ENCODE peak calls at places on chromosomes 7 and 10, in six cellular contexts. One of them, this sample, is unnamed.

GRCh38 chr7:55469271-55469681 is 103.0 kb downstream of the VOPP1 start:
- DNase-seq in colonic mucosa: no peak
- DNase-seq in astrocyte of the spinal cord: no peak
- DNase-seq in lower lobe of right lung: no peak
- DNase-seq in HCT116: no peak
- DNase-seq in fibroblast of mammary gland: no peak
- DNase-seq in this sample: no peak

GRCh38 chr7:154503962-154504550 is 451.9 kb downstream of the DPP6 start:
- DNase-seq in colonic mucosa: no peak
- DNase-seq in astrocyte of the spinal cord: peak; percentile 15
- DNase-seq in lower lobe of right lung: no peak
- DNase-seq in HCT116: peak; percentile 22
- DNase-seq in fibroblast of mammary gland: peak; percentile 34
- DNase-seq in this sample: peak; percentile 53

GRCh38 chr7:141697211-141697871 is 4.6 kb downstream of the DENND11 start:
- DNase-seq in colonic mucosa: no peak
- DNase-seq in astrocyte of the spinal cord: peak; percentile 76
- DNase-seq in lower lobe of right lung: no peak
- DNase-seq in HCT116: no peak
- DNase-seq in fibroblast of mammary gland: peak; percentile 63
- DNase-seq in this sample: peak; percentile 78

GRCh38 chr7:107035446-107035845 is 9.1 kb upstream of the PRKAR2B start:
- DNase-seq in colonic mucosa: no peak
- DNase-seq in astrocyte of the spinal cord: peak; percentile 85
- DNase-seq in lower lobe of right lung: no peak
- DNase-seq in HCT116: no peak
- DNase-seq in fibroblast of mammary gland: peak; percentile 89
- DNase-seq in this sample: peak; percentile 62

GRCh38 chr10:16777473-16778370 is 39.5 kb downstream of the RSU1 start:
- DNase-seq in colonic mucosa: no peak
- DNase-seq in astrocyte of the spinal cord: peak; percentile 60
- DNase-seq in lower lobe of right lung: no peak
- DNase-seq in HCT116: peak; percentile 19
- DNase-seq in fibroblast of mammary gland: peak; percentile 72
- DNase-seq in this sample: peak; percentile 61

GRCh38 chr7:44155191-44156185 is 14.4 kb upstream of the MYL7 start:
- DNase-seq in colonic mucosa: no peak
- DNase-seq in astrocyte of the spinal cord: no peak
- DNase-seq in lower lobe of right lung: no peak
- DNase-seq in HCT116: no peak
- DNase-seq in fibroblast of mammary gland: no peak
- DNase-seq in this sample: no peak

GRCh38 chr7:7221602-7222038 is 39.3 kb downstream of the C1GALT1 start:
- DNase-seq in colonic mucosa: no peak
- DNase-seq in astrocyte of the spinal cord: peak; percentile 52
- DNase-seq in lower lobe of right lung: no peak
- DNase-seq in HCT116: peak; percentile 71
- DNase-seq in fibroblast of mammary gland: peak; percentile 81
- DNase-seq in this sample: peak; percentile 97

GRCh38 chr10:117710181-117710798 is 167.7 kb downstream of the EMX2 start:
- DNase-seq in colonic mucosa: no peak
- DNase-seq in astrocyte of the spinal cord: no peak
- DNase-seq in lower lobe of right lung: no peak
- DNase-seq in HCT116: no peak
- DNase-seq in fibroblast of mammary gland: no peak
- DNase-seq in this sample: no peak

GRCh38 chr7:130350945-130351663 is 6.5 kb downstream of the CPA5 start:
- DNase-seq in colonic mucosa: no peak
- DNase-seq in astrocyte of the spinal cord: no peak
- DNase-seq in lower lobe of right lung: no peak
- DNase-seq in HCT116: no peak
- DNase-seq in fibroblast of mammary gland: peak; percentile 46
- DNase-seq in this sample: no peak

GRCh38 chr10:100749309-100750217 is 4.2 kb downstream of the PAX2 start:
- DNase-seq in colonic mucosa: no peak
- DNase-seq in astrocyte of the spinal cord: no peak
- DNase-seq in lower lobe of right lung: no peak
- DNase-seq in HCT116: no peak
- DNase-seq in fibroblast of mammary gland: no peak
- DNase-seq in this sample: no peak

GRCh38 chr7:105642264-105642663 is 61.0 kb upstream of the EFCAB10 start:
- DNase-seq in colonic mucosa: no peak
- DNase-seq in astrocyte of the spinal cord: no peak
- DNase-seq in lower lobe of right lung: no peak
- DNase-seq in HCT116: no peak
- DNase-seq in fibroblast of mammary gland: no peak
- DNase-seq in this sample: no peak

GRCh38 chr7:44194069-44194468 is 4.8 kb upstream of the GCK start:
- DNase-seq in colonic mucosa: no peak
- DNase-seq in astrocyte of the spinal cord: no peak
- DNase-seq in lower lobe of right lung: no peak
- DNase-seq in HCT116: no peak
- DNase-seq in fibroblast of mammary gland: peak; percentile 65
- DNase-seq in this sample: peak; percentile 46

GRCh38 chr10:131174211-131174565 is 137.3 kb downstream of the TCERG1L start:
- DNase-seq in colonic mucosa: no peak
- DNase-seq in astrocyte of the spinal cord: no peak
- DNase-seq in lower lobe of right lung: no peak
- DNase-seq in HCT116: no peak
- DNase-seq in fibroblast of mammary gland: no peak
- DNase-seq in this sample: no peak

DNA sequence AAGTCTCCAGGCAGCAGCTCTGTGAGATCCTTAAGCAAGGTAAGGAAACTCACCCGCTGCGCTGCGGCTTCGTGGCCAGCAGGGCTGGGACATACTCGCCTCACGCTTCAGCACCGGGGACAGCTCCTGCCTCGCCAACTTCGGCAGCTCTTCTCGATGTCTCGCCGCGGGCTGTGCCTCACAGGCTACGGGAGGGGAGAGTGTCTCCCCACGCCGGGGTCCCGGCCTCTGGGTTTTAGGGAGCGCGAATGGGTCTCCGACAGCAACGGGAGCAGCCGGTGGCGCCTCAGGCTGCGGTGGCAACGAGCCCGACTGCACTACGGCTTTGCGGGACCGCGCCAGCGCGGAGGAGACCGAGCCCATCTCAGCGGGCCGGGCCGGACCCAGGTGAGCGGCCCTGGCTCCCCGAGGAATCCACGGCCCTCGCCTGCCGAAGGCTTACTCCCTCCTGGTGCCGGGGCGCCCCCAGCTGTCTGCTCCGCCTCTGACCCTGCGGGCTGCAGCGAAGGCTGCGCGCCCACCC is 62.4 kb downstream of the LSM5 start:
- DNase-seq in colonic mucosa: peak; percentile 65
- DNase-seq in astrocyte of the spinal cord: peak; percentile 85
- DNase-seq in lower lobe of right lung: peak; percentile 75
- DNase-seq in HCT116: peak; percentile 21
- DNase-seq in fibroblast of mammary gland: peak; percentile 75
- DNase-seq in this sample: peak; percentile 92
- TF ChIP-seq CTCF in colonic mucosa: no peak
- TF ChIP-seq CTCF in astrocyte of the spinal cord: peak; percentile 62
- TF ChIP-seq CTCF in lower lobe of right lung: peak; percentile 25
- TF ChIP-seq CTCF in HCT116: peak; percentile 31
- TF ChIP-seq CTCF in fibroblast of mammary gland: peak; percentile 48
- TF ChIP-seq CTCF in this sample: peak; percentile 74

GRCh38 chr7:21428642-21428941 is 709 bp downstream of the SP4 start:
- DNase-seq in colonic mucosa: no peak
- DNase-seq in astrocyte of the spinal cord: no peak
- DNase-seq in lower lobe of right lung: peak; percentile 51
- DNase-seq in HCT116: no peak
- DNase-seq in fibroblast of mammary gland: no peak
- DNase-seq in this sample: no peak

GRCh38 chr7:21429021-21429420 is 1.1 kb downstream of the SP4 start:
- DNase-seq in colonic mucosa: no peak
- DNase-seq in astrocyte of the spinal cord: no peak
- DNase-seq in lower lobe of right lung: no peak
- DNase-seq in HCT116: no peak
- DNase-seq in fibroblast of mammary gland: no peak
- DNase-seq in this sample: no peak

GRCh38 chr7:21429786-21430574 is 2.1 kb downstream of the SP4 start:
- DNase-seq in colonic mucosa: no peak
- DNase-seq in astrocyte of the spinal cord: no peak
- DNase-seq in lower lobe of right lung: no peak
- DNase-seq in HCT116: no peak
- DNase-seq in fibroblast of mammary gland: no peak
- DNase-seq in this sample: no peak

GRCh38 chr7:21427861-21428641 is at the start of gene SP4:
- DNase-seq in colonic mucosa: peak; percentile 95
- DNase-seq in astrocyte of the spinal cord: peak; percentile 96
- DNase-seq in lower lobe of right lung: peak; percentile 96
- DNase-seq in HCT116: peak; percentile 81
- DNase-seq in fibroblast of mammary gland: peak; percentile 91
- DNase-seq in this sample: peak; percentile 95

DNA sequence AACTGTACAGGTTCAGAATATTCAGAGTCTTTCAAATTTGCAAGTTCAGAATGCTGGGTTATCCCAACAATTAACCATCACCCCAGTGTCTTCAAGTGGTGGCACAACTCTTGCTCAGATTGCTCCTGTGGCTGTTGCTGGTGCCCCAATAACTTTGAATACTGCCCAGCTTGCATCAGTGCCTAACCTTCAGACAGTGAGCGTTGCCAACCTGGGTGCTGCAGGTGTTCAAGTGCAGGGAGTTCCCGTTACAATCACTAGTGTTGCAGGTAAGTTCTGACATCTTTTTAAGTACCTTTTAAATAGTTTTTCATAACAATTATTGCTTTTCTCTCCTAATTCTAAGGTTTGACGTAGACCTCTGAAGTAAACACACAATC is 2.7 kb downstream of the SP4 start:
- DNase-seq in colonic mucosa: no peak
- DNase-seq in astrocyte of the spinal cord: no peak
- DNase-seq in lower lobe of right lung: no peak
- DNase-seq in HCT116: no peak
- DNase-seq in fibroblast of mammary gland: no peak
- DNase-seq in this sample: no peak
- H3K4me3 ChIP-seq in colonic mucosa: no peak overlapping the region
- H3K4me3 ChIP-seq in astrocyte of the spinal cord: no peak overlapping the region
- H3K4me3 ChIP-seq in lower lobe of right lung: no peak overlapping the region
- H3K4me3 ChIP-seq in HCT116: no peak overlapping the region
- H3K4me3 ChIP-seq in fibroblast of mammary gland: no peak overlapping the region
- H3K4me3 ChIP-seq in this sample: no peak overlapping the region

GRCh38 chr10:93711891-93712290 is 9.5 kb upstream of the FRA10AC1 start:
- DNase-seq in colonic mucosa: no peak
- DNase-seq in astrocyte of the spinal cord: peak; percentile 4
- DNase-seq in lower lobe of right lung: no peak
- DNase-seq in HCT116: no peak
- DNase-seq in fibroblast of mammary gland: peak; percentile 69
- DNase-seq in this sample: peak; percentile 40
- TF ChIP-seq CTCF in colonic mucosa: no peak
- TF ChIP-seq CTCF in astrocyte of the spinal cord: no peak
- TF ChIP-seq CTCF in lower lobe of right lung: no peak
- TF ChIP-seq CTCF in HCT116: no peak
- TF ChIP-seq CTCF in fibroblast of mammary gland: no peak
- TF ChIP-seq CTCF in this sample: no peak

DNA sequence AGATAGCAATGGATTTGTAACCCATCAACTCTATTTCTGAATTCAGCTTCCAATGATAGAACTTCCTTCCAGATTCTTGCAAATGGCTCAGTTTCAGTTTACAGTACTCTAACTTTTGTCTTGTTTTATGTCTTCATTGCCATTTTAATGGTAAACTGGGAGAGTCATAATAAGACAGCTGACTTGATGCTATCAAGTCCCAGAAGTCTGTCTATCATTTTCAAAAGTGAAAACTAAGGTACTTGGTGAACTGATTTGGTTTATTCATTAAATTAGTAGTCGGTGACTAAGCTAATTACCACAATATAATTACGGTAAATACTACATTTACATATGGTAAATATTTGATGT is 25.0 kb downstream of the RTKN2 start:
- DNase-seq in colonic mucosa: no peak
- DNase-seq in astrocyte of the spinal cord: no peak
- DNase-seq in lower lobe of right lung: no peak
- DNase-seq in HCT116: no peak
- DNase-seq in fibroblast of mammary gland: no peak
- DNase-seq in this sample: no peak
- H3K4me3 ChIP-seq in colonic mucosa: no peak overlapping the region
- H3K4me3 ChIP-seq in astrocyte of the spinal cord: no peak overlapping the region
- H3K4me3 ChIP-seq in lower lobe of right lung: peak overlapping the region; percentile 15
- H3K4me3 ChIP-seq in HCT116: no peak overlapping the region
- H3K4me3 ChIP-seq in fibroblast of mammary gland: peak overlapping the region; percentile 55
- H3K4me3 ChIP-seq in this sample: peak overlapping the region; percentile 19

DNA sequence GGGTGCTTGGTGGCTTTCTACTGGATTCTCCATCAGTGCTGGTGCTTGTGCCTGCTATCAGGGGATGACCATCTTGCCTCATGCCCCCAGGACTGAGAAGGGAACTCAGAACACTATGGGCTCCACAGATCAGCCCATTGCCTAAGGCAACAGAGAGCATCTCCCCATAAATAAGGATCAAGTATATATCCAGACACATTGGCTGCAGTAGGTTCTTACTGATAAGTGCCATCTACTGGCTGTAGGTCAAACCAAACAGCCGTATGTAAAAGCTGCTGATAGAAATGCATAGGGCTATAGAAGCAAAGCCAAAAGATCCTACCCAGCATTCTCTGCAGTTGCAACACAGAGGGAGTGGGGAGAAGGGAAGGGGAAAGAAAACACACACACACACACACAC is 153.7 kb downstream of the CDK14 start:
- DNase-seq in colonic mucosa: no peak
- DNase-seq in astrocyte of the spinal cord: no peak
- DNase-seq in lower lobe of right lung: no peak
- DNase-seq in HCT116: no peak
- DNase-seq in fibroblast of mammary gland: peak; percentile 36
- DNase-seq in this sample: peak; percentile 37
- TF ChIP-seq CTCF in colonic mucosa: no peak
- TF ChIP-seq CTCF in astrocyte of the spinal cord: peak; percentile 34
- TF ChIP-seq CTCF in lower lobe of right lung: no peak
- TF ChIP-seq CTCF in HCT116: peak; percentile 21
- TF ChIP-seq CTCF in fibroblast of mammary gland: peak; percentile 4
- TF ChIP-seq CTCF in this sample: peak; percentile 34

GRCh38 chr10:24451325-24451820 is 242.4 kb downstream of the KIAA1217 start:
- DNase-seq in colonic mucosa: no peak
- DNase-seq in astrocyte of the spinal cord: no peak
- DNase-seq in lower lobe of right lung: no peak
- DNase-seq in HCT116: no peak
- DNase-seq in fibroblast of mammary gland: no peak
- DNase-seq in this sample: no peak

GRCh38 chr10:24449769-24450310 is 240.9 kb downstream of the KIAA1217 start:
- DNase-seq in colonic mucosa: no peak
- DNase-seq in astrocyte of the spinal cord: no peak
- DNase-seq in lower lobe of right lung: no peak
- DNase-seq in HCT116: no peak
- DNase-seq in fibroblast of mammary gland: no peak
- DNase-seq in this sample: no peak

GRCh38 chr10:24446739-24447138 is 237.8 kb downstream of the KIAA1217 start:
- DNase-seq in colonic mucosa: no peak
- DNase-seq in astrocyte of the spinal cord: peak; percentile 96
- DNase-seq in lower lobe of right lung: no peak
- DNase-seq in HCT116: no peak
- DNase-seq in fibroblast of mammary gland: peak; percentile 98
- DNase-seq in this sample: no peak

GRCh38 chr10:24448351-24449009 is 239.5 kb downstream of the KIAA1217 start:
- DNase-seq in colonic mucosa: no peak
- DNase-seq in astrocyte of the spinal cord: peak; percentile 55
- DNase-seq in lower lobe of right lung: no peak
- DNase-seq in HCT116: no peak
- DNase-seq in fibroblast of mammary gland: peak; percentile 78
- DNase-seq in this sample: peak; percentile 52

GRCh38 chr10:24449334-24449740 is 240.4 kb downstream of the KIAA1217 start:
- DNase-seq in colonic mucosa: no peak
- DNase-seq in astrocyte of the spinal cord: peak; percentile 71
- DNase-seq in lower lobe of right lung: no peak
- DNase-seq in HCT116: no peak
- DNase-seq in fibroblast of mammary gland: peak; percentile 66
- DNase-seq in this sample: no peak
- H3K4me3 ChIP-seq in colonic mucosa: no peak overlapping the region
- H3K4me3 ChIP-seq in astrocyte of the spinal cord: peak overlapping the region; percentile 27
- H3K4me3 ChIP-seq in lower lobe of right lung: no peak overlapping the region
- H3K4me3 ChIP-seq in HCT116: no peak overlapping the region
- H3K4me3 ChIP-seq in fibroblast of mammary gland: no peak overlapping the region
- H3K4me3 ChIP-seq in this sample: no peak overlapping the region

This sample was measured in epithelial cell of esophagus.